ENCODE peak calls at places on chromosomes 12 and 14, in seven cellular contexts. One of them, this sample, is unnamed.

GRCh38 chr12:46693518-46693917 is 132.3 kb downstream of the SLC38A4 start:
- DNase-seq in tibial nerve: no peak
- DNase-seq in RWPE2: no peak
- DNase-seq in esophagus squamous epithelium: no peak
- DNase-seq in H1: no peak
- DNase-seq in fibroblast of lung: no peak
- DNase-seq in stomach: no peak
- DNase-seq in this sample: no peak

GRCh38 chr14:75969891-75970290 is 11.9 kb downstream of the TGFB3 start:
- DNase-seq in RWPE2: no peak
- DNase-seq in fibroblast of lung: no peak
- DNase-seq in H1: no peak
- DNase-seq in esophagus squamous epithelium: no peak
- DNase-seq in stomach: no peak
- DNase-seq in tibial nerve: no peak
- DNase-seq in this sample: no peak

GRCh38 chr12:44748950-44749468 is 127.1 kb downstream of the NELL2 start:
- DNase-seq in H1: no peak
- DNase-seq in tibial nerve: no peak
- DNase-seq in RWPE2: no peak
- DNase-seq in stomach: no peak
- DNase-seq in fibroblast of lung: no peak
- DNase-seq in esophagus squamous epithelium: no peak
- DNase-seq in this sample: no peak

GRCh38 chr14:64880382-64881121 is 845 bp upstream of the SPTB start:
- DNase-seq in stomach: peak; percentile 46
- DNase-seq in H1: peak; percentile 88
- DNase-seq in tibial nerve: no peak
- DNase-seq in fibroblast of lung: no peak
- DNase-seq in esophagus squamous epithelium: no peak
- DNase-seq in RWPE2: no peak
- DNase-seq in this sample: no peak

GRCh38 chr14:94177806-94178205 is 3.7 kb downstream of the PPP4R4 start:
- DNase-seq in fibroblast of lung: no peak
- DNase-seq in esophagus squamous epithelium: no peak
- DNase-seq in H1: no peak
- DNase-seq in RWPE2: no peak
- DNase-seq in tibial nerve: no peak
- DNase-seq in stomach: no peak
- DNase-seq in this sample: no peak

GRCh38 chr14:68526420-68527105 is 266.3 kb downstream of the ZFP36L1 start:
- DNase-seq in stomach: peak; percentile 80
- DNase-seq in esophagus squamous epithelium: no peak
- DNase-seq in RWPE2: no peak
- DNase-seq in H1: no peak
- DNase-seq in fibroblast of lung: no peak
- DNase-seq in tibial nerve: no peak
- DNase-seq in this sample: peak; percentile 38

GRCh38 chr14:56474419-56475022 is 105.1 kb upstream of the TMEM260 start:
- DNase-seq in tibial nerve: peak; percentile 14
- DNase-seq in stomach: no peak
- DNase-seq in H1: no peak
- DNase-seq in esophagus squamous epithelium: no peak
- DNase-seq in fibroblast of lung: peak; percentile 59
- DNase-seq in RWPE2: no peak
- DNase-seq in this sample: no peak

GRCh38 chr12:81610955-81611889 is 147.9 kb downstream of the PPFIA2 start:
- DNase-seq in stomach: no peak
- DNase-seq in esophagus squamous epithelium: no peak
- DNase-seq in tibial nerve: no peak
- DNase-seq in RWPE2: peak; percentile 29
- DNase-seq in H1: peak; percentile 45
- DNase-seq in fibroblast of lung: no peak
- DNase-seq in this sample: no peak

GRCh38 chr14:32824195-32824594 is 114.5 kb upstream of the NPAS3 start:
- DNase-seq in H1: no peak
- DNase-seq in RWPE2: no peak
- DNase-seq in esophagus squamous epithelium: no peak
- DNase-seq in tibial nerve: no peak
- DNase-seq in fibroblast of lung: no peak
- DNase-seq in stomach: no peak
- DNase-seq in this sample: no peak

GRCh38 chr12:62840311-62840710 is 94.6 kb downstream of the PPM1H start:
- DNase-seq in esophagus squamous epithelium: no peak
- DNase-seq in fibroblast of lung: no peak
- DNase-seq in RWPE2: no peak
- DNase-seq in stomach: no peak
- DNase-seq in tibial nerve: no peak
- DNase-seq in H1: no peak
- DNase-seq in this sample: no peak

GRCh38 chr14:57486767-57487379 is 6.8 kb downstream of the CCDC198 start:
- DNase-seq in stomach: no peak
- DNase-seq in fibroblast of lung: peak; percentile 62
- DNase-seq in esophagus squamous epithelium: no peak
- DNase-seq in H1: no peak
- DNase-seq in tibial nerve: peak; percentile 8
- DNase-seq in RWPE2: no peak
- DNase-seq in this sample: no peak

GRCh38 chr12:14167005-14167628 is 185.7 kb upstream of the GRIN2B start:
- DNase-seq in stomach: peak; percentile 36
- DNase-seq in esophagus squamous epithelium: no peak
- DNase-seq in tibial nerve: peak; percentile 62
- DNase-seq in fibroblast of lung: peak; percentile 61
- DNase-seq in H1: peak; percentile 76
- DNase-seq in RWPE2: no peak
- DNase-seq in this sample: no peak

GRCh38 chr12:78385541-78385940 is 479.0 kb upstream of the SYT1 start:
- DNase-seq in tibial nerve: no peak
- DNase-seq in stomach: no peak
- DNase-seq in fibroblast of lung: no peak
- DNase-seq in esophagus squamous epithelium: no peak
- DNase-seq in RWPE2: no peak
- DNase-seq in H1: no peak
- DNase-seq in this sample: no peak

GRCh38 chr14:20434701-20435453 is 1.1 kb downstream of the KLHL33 start:
- DNase-seq in esophagus squamous epithelium: no peak
- DNase-seq in fibroblast of lung: no peak
- DNase-seq in stomach: no peak
- DNase-seq in H1: peak; percentile 61
- DNase-seq in tibial nerve: peak; percentile 70
- DNase-seq in RWPE2: peak; percentile 69
- DNase-seq in this sample: peak; percentile 9

GRCh38 chr12:124394462-124395128 is 99.7 kb downstream of the RFLNA start:
- DNase-seq in esophagus squamous epithelium: no peak
- DNase-seq in RWPE2: no peak
- DNase-seq in stomach: no peak
- DNase-seq in H1: no peak
- DNase-seq in fibroblast of lung: no peak
- DNase-seq in tibial nerve: no peak
- DNase-seq in this sample: no peak

GRCh38 chr12:1884651-1885050 is 33.8 kb downstream of the CACNA2D4 start:
- DNase-seq in fibroblast of lung: no peak
- DNase-seq in RWPE2: no peak
- DNase-seq in tibial nerve: no peak
- DNase-seq in H1: no peak
- DNase-seq in stomach: no peak
- DNase-seq in esophagus squamous epithelium: no peak
- DNase-seq in this sample: no peak

GRCh38 chr12:1885082-1885596 is 33.3 kb downstream of the CACNA2D4 start:
- DNase-seq in esophagus squamous epithelium: no peak
- DNase-seq in RWPE2: no peak
- DNase-seq in fibroblast of lung: no peak
- DNase-seq in H1: peak; percentile 23
- DNase-seq in tibial nerve: no peak
- DNase-seq in stomach: no peak
- DNase-seq in this sample: no peak

GRCh38 chr12:1883513-1883912 is 34.9 kb downstream of the CACNA2D4 start:
- DNase-seq in esophagus squamous epithelium: no peak
- DNase-seq in fibroblast of lung: no peak
- DNase-seq in stomach: no peak
- DNase-seq in tibial nerve: no peak
- DNase-seq in H1: no peak
- DNase-seq in RWPE2: no peak
- DNase-seq in this sample: no peak

GRCh38 chr12:1886396-1887008 is 31.9 kb downstream of the CACNA2D4 start:
- DNase-seq in esophagus squamous epithelium: no peak
- DNase-seq in H1: peak; percentile 24
- DNase-seq in RWPE2: no peak
- DNase-seq in tibial nerve: no peak
- DNase-seq in fibroblast of lung: no peak
- DNase-seq in stomach: no peak
- DNase-seq in this sample: no peak

GRCh38 chr12:1885605-1886245 is 32.7 kb downstream of the CACNA2D4 start:
- DNase-seq in esophagus squamous epithelium: no peak
- DNase-seq in stomach: no peak
- DNase-seq in fibroblast of lung: no peak
- DNase-seq in H1: no peak
- DNase-seq in RWPE2: no peak
- DNase-seq in tibial nerve: no peak
- DNase-seq in this sample: no peak
- H3K36me3 ChIP-seq in esophagus squamous epithelium: no peaks in the 10 kb centered on the region
- H3K36me3 ChIP-seq in stomach: no peaks in the 10 kb centered on the region
- H3K36me3 ChIP-seq in fibroblast of lung: no peaks in the 10 kb centered on the region
- H3K36me3 ChIP-seq in H1: no peaks in the 10 kb centered on the region
- H3K36me3 ChIP-seq in RWPE2: no peaks in the 10 kb centered on the region
- H3K36me3 ChIP-seq in tibial nerve: no peaks in the 10 kb centered on the region
- H3K36me3 ChIP-seq in this sample: no peaks in the 10 kb centered on the region

GRCh38 chr14:97179573-97179972 is 382.4 kb downstream of the VRK1 start:
- DNase-seq in esophagus squamous epithelium: no peak
- DNase-seq in fibroblast of lung: no peak
- DNase-seq in H1: no peak
- DNase-seq in RWPE2: no peak
- DNase-seq in stomach: no peak
- DNase-seq in tibial nerve: no peak
- DNase-seq in this sample: no peak

GRCh38 chr14:97180304-97181200 is 383.4 kb downstream of the VRK1 start:
- DNase-seq in stomach: no peak
- DNase-seq in esophagus squamous epithelium: no peak
- DNase-seq in H1: no peak
- DNase-seq in fibroblast of lung: no peak
- DNase-seq in tibial nerve: no peak
- DNase-seq in RWPE2: peak; percentile 81
- DNase-seq in this sample: no peak

GRCh38 chr14:97178781-97179180 is 381.6 kb downstream of the VRK1 start:
- DNase-seq in H1: no peak
- DNase-seq in esophagus squamous epithelium: no peak
- DNase-seq in tibial nerve: no peak
- DNase-seq in fibroblast of lung: no peak
- DNase-seq in stomach: no peak
- DNase-seq in RWPE2: no peak
- DNase-seq in this sample: no peak

GRCh38 chr14:97177635-97178034 is 380.5 kb downstream of the VRK1 start:
- DNase-seq in fibroblast of lung: no peak
- DNase-seq in esophagus squamous epithelium: no peak
- DNase-seq in stomach: no peak
- DNase-seq in H1: no peak
- DNase-seq in RWPE2: no peak
- DNase-seq in tibial nerve: no peak
- DNase-seq in this sample: no peak

DNA sequence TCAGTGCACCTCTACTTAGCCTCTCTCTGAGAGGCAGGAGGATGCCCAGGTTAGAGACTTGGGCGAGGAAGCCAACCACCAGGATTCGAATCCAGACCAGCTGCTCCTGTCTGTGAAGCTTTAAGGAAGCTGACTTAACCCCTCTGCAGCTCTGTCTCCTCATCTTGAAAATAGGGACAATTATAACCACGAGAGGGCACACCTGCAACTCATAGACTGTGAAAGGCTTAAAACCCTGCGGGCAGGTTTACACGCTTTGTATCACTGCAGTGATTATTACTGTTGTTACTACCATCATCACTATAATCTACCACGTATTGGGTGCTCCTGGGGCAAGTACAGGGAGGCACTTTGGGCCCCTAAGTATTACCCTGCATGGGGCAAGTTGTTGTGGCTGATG is 379.8 kb downstream of the VRK1 start:
- DNase-seq in fibroblast of lung: no peak
- DNase-seq in esophagus squamous epithelium: no peak
- DNase-seq in RWPE2: no peak
- DNase-seq in tibial nerve: no peak
- DNase-seq in H1: no peak
- DNase-seq in stomach: no peak
- DNase-seq in this sample: no peak
- TF ChIP-seq CTCF in fibroblast of lung: no peak
- TF ChIP-seq CTCF in esophagus squamous epithelium: peak; percentile 34
- TF ChIP-seq CTCF in RWPE2: peak; percentile 83
- TF ChIP-seq CTCF in tibial nerve: no peak
- TF ChIP-seq CTCF in H1: peak; percentile 37
- TF ChIP-seq CTCF in stomach: no peak
- TF ChIP-seq CTCF in this sample: no peak

GRCh38 chr14:103686831-103687485 is 28.3 kb downstream of the XRCC3 start:
- DNase-seq in tibial nerve: no peak
- DNase-seq in RWPE2: no peak
- DNase-seq in H1: no peak
- DNase-seq in fibroblast of lung: no peak
- DNase-seq in esophagus squamous epithelium: no peak
- DNase-seq in stomach: no peak
- DNase-seq in this sample: no peak

GRCh38 chr14:103684471-103684870 is 30.8 kb downstream of the XRCC3 start:
- DNase-seq in tibial nerve: no peak
- DNase-seq in stomach: no peak
- DNase-seq in H1: no peak
- DNase-seq in fibroblast of lung: peak; percentile 23
- DNase-seq in esophagus squamous epithelium: no peak
- DNase-seq in RWPE2: no peak
- DNase-seq in this sample: no peak

GRCh38 chr14:103683139-103683538 is 32.1 kb downstream of the XRCC3 start:
- DNase-seq in fibroblast of lung: no peak
- DNase-seq in esophagus squamous epithelium: no peak
- DNase-seq in H1: no peak
- DNase-seq in tibial nerve: no peak
- DNase-seq in RWPE2: no peak
- DNase-seq in stomach: no peak
- DNase-seq in this sample: no peak

GRCh38 chr14:103685276-103686211 is 29.7 kb downstream of the XRCC3 start:
- DNase-seq in esophagus squamous epithelium: no peak
- DNase-seq in tibial nerve: no peak
- DNase-seq in RWPE2: no peak
- DNase-seq in fibroblast of lung: no peak
- DNase-seq in H1: no peak
- DNase-seq in stomach: no peak
- DNase-seq in this sample: no peak

DNA sequence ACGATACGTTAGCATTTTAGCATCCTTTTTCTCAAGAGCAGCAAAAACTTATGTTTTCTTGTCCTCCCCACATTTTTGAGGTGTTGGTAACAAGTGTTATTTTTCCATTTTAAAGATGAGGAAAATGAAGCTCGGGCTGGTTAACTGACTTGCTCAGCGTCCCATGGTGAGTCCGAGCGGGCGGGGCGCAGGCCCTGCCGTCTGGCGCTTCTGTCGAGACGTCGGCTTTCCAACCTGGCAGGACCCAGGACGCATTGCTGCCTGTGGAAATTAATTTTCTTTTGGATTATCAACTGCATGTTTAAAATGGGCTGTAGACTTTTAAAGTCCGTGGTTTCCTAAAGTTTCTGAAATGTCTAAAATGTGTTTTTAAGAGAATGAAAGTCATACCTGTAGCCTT is 30.4 kb downstream of the XRCC3 start:
- DNase-seq in fibroblast of lung: no peak
- DNase-seq in stomach: no peak
- DNase-seq in esophagus squamous epithelium: no peak
- DNase-seq in tibial nerve: no peak
- DNase-seq in RWPE2: no peak
- DNase-seq in H1: no peak
- DNase-seq in this sample: no peak
- H3K36me3 ChIP-seq in fibroblast of lung: peaks cover 15% of the 10 kb centered on the region
- H3K36me3 ChIP-seq in stomach: peaks cover 98% of the 10 kb centered on the region
- H3K36me3 ChIP-seq in esophagus squamous epithelium: peaks cover 58% of the 10 kb centered on the region
- H3K36me3 ChIP-seq in tibial nerve: peaks cover 3% of the 10 kb centered on the region
- H3K36me3 ChIP-seq in RWPE2: peaks cover 99% of the 10 kb centered on the region
- H3K36me3 ChIP-seq in H1: peaks cover 26% of the 10 kb centered on the region
- H3K36me3 ChIP-seq in this sample: peaks cover 64% of the 10 kb centered on the region

GRCh38 chr14:69980457-69981414 is 101.5 kb downstream of the SMOC1 start:
- DNase-seq in H1: no peak
- DNase-seq in tibial nerve: no peak
- DNase-seq in stomach: no peak
- DNase-seq in fibroblast of lung: no peak
- DNase-seq in RWPE2: no peak
- DNase-seq in esophagus squamous epithelium: no peak
- DNase-seq in this sample: no peak
- TF ChIP-seq CTCF in H1: no peak
- TF ChIP-seq CTCF in tibial nerve: no peak
- TF ChIP-seq CTCF in stomach: no peak
- TF ChIP-seq CTCF in fibroblast of lung: no peak
- TF ChIP-seq CTCF in RWPE2: no peak
- TF ChIP-seq CTCF in esophagus squamous epithelium: no peak
- TF ChIP-seq CTCF in this sample: no peak

This sample was measured in thoracic aorta.